ENCODE peak calls at places on chromosomes 6 and 20, in eight cellular contexts. H, E, R, B, K, Z, S and Y are unnamed samples.

GRCh38 chr6:30691208-30691872 is 556 bp upstream of the NRM start:
- DNase-seq in H (no peak), E (no peak), R (no peak), B (no peak), K (no peak), Z (no peak), S (no peak), Y (no peak)

GRCh38 chr6:123518441-123519190 is 118.1 kb downstream of the TRDN start:
- DNase-seq in H (no peak), E (no peak), R (no peak), B (no peak), K (no peak), Z (no peak), S (no peak), Y (no peak)

GRCh38 chr20:2918096-2919049 is 45.1 kb downstream of the PTPRA start:
- DNase-seq in H (no peak), E (no peak), R (no peak), B (no peak), K (no peak), Z (no peak), S (no peak), Y (no peak)

GRCh38 chr6:52664991-52665686 is 5.8 kb upstream of the TMEM14A start:
- DNase-seq in H (no peak), E (no peak), R (no peak), B (no peak), K (no peak), Z (no peak), S (no peak), Y (no peak)

GRCh38 chr6:1436334-1437306 is 47.2 kb downstream of the FOXF2 start:
- DNase-seq in H (no peak), E (peak; percentile 37), R (no peak), B (peak; percentile 42), K (no peak), Z (peak; percentile 33), S (no peak), Y (no peak)

GRCh38 chr20:53089866-53090265 is 117.7 kb downstream of the TSHZ2 start:
- DNase-seq in H (no peak), E (no peak), R (no peak), B (no peak), K (no peak), Z (no peak), S (no peak), Y (no peak)

GRCh38 chr6:74597266-74597665 is 608.6 kb downstream of the COL12A1 start:
- DNase-seq in H (no peak), E (peak; percentile 63), R (no peak), B (no peak), K (no peak), Z (no peak), S (no peak), Y (no peak)

GRCh38 chr6:1802495-1803395 is 193.0 kb downstream of the FOXC1 start:
- DNase-seq in H (no peak), E (no peak), R (no peak), B (no peak), K (no peak), Z (no peak), S (no peak), Y (no peak)

GRCh38 chr6:27280064-27280539 is 32.0 kb downstream of the POM121L2 start:
- DNase-seq in H (no peak), E (peak; percentile 17), R (no peak), B (no peak), K (no peak), Z (no peak), S (peak; percentile 14), Y (no peak)

GRCh38 chr6:11111769-11112437 is 378 bp upstream of the ERVFRD-1 start:
- DNase-seq in H (no peak), E (no peak), R (no peak), B (no peak), K (no peak), Z (no peak), S (no peak), Y (no peak)

GRCh38 chr6:142635130-142635529 is 309.8 kb downstream of the HIVEP2 start:
- DNase-seq in H (no peak), E (peak; percentile 51), R (no peak), B (no peak), K (no peak), Z (no peak), S (no peak), Y (no peak)

GRCh38 chr6:38233161-38233791 is 406.5 kb downstream of the BTBD9 start:
- DNase-seq in H (no peak), E (peak; percentile 66), R (no peak), B (no peak), K (no peak), Z (no peak), S (no peak), Y (no peak)

GRCh38 chr20:3707508-3707899 is 4.9 kb downstream of the SIGLEC1 start:
- DNase-seq in H (no peak), E (no peak), R (peak; percentile 8), B (no peak), K (no peak), Z (no peak), S (no peak), Y (no peak)

GRCh38 chr6:5115168-5115567 is 30.0 kb downstream of the PPP1R3G start:
- DNase-seq in H (no peak), E (no peak), R (no peak), B (no peak), K (no peak), Z (no peak), S (no peak), Y (no peak)

DNA sequence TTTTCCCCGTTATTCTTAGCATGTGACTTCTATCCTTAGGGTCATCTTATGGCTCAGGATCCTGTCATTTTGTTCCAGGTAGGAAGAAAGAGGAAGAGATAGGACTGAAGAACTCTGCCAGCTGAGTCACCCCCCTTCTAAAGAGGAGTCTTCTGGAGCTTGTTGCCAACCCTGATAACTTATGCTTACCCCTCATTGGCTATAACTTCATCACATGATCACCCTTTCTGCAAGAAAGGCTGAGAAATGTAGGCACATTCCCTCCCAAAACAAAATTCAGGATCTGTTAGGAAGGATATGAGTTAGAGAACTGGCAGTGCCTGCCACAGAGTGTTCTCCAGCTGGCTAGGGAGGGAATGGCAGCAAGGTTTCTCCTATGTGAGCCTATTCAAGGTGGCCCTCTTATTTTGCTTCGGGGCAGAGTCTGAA is 35.6 kb downstream of the ARFGEF2 start:
- DNase-seq in H (no peak), E (no peak), R (no peak), B (no peak), K (no peak), Z (no peak), S (no peak), Y (no peak)
- H3K36me3 ChIP-seq in H (no peaks in the 10 kb centered on the region), E (peaks cover 24% of the 10 kb centered on the region), R (peaks cover 84% of the 10 kb centered on the region), B (peaks cover 94% of the 10 kb centered on the region), K (peaks cover 31% of the 10 kb centered on the region), Z (peaks cover 86% of the 10 kb centered on the region), S (no peaks in the 10 kb centered on the region), Y (peaks cover 61% of the 10 kb centered on the region)

DNA sequence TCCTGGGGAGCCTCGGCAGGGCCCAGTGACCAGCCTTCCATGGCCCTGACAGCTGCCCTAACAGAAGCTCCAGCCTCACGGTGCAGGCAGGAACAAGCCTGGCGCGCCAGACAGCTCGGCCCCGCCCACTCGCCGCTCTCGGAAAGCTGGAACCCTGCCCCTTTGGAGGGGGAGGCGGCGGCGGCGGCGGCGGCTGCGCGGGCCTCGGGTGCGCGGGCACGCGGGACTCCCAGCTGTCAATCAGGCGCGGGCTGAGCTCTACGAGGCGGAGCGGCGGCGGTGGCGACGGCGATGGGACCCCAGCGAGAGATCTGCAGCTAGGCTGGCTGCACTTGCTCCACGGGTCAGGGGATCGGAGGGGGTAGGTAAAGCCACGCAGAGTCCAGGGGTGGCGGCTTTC is at the start of gene NRSN1:
- DNase-seq in H (no peak), E (no peak), R (no peak), B (no peak), K (no peak), Z (no peak), S (no peak), Y (no peak)
- H3K27ac ChIP-seq in H (no peak within 1 kb of the TSS), E (no peak within 1 kb of the TSS), R (no peak within 1 kb of the TSS), B (no peak within 1 kb of the TSS), K (no peak within 1 kb of the TSS), Z (no peak within 1 kb of the TSS), S (no peak within 1 kb of the TSS), Y (no peak within 1 kb of the TSS)

DNA sequence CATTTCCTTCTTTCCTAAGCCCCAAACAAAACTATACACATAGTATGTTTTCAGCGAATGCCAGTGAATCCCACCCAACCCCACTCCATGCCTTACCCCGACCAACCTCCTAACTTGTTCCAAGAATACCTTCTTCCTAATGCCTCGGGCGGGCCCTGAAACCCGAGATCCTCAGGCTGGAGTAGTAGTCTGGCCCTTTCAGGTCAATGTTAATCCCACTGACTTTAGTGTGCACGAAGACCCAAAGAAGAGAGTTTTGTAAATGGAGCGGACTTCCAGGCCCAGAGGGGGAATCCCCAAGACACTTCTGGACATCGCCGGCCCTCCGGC is 394 bp downstream of the YIPF3 start:
- DNase-seq in H (no peak), E (peak; percentile 13), R (no peak), B (no peak), K (no peak), Z (no peak), S (no peak), Y (no peak)
- H3K36me3 ChIP-seq in H (no peaks in the 10 kb centered on the region), E (peaks cover 47% of the 10 kb centered on the region), R (peaks cover 65% of the 10 kb centered on the region), B (peaks cover 71% of the 10 kb centered on the region), K (peaks cover 47% of the 10 kb centered on the region), Z (peaks cover 70% of the 10 kb centered on the region), S (no peaks in the 10 kb centered on the region), Y (peaks cover 50% of the 10 kb centered on the region)

GRCh38 chr20:18853216-18853615 is 39.6 kb downstream of the SCP2D1 start:
- DNase-seq in H (no peak), E (no peak), R (no peak), B (no peak), K (no peak), Z (no peak), S (no peak), Y (no peak)

GRCh38 chr20:18852318-18852717 is 38.7 kb downstream of the SCP2D1 start:
- DNase-seq in H (no peak), E (no peak), R (no peak), B (no peak), K (no peak), Z (no peak), S (no peak), Y (no peak)

GRCh38 chr20:18851556-18852098 is 38.0 kb downstream of the SCP2D1 start:
- DNase-seq in H (no peak), E (no peak), R (no peak), B (no peak), K (no peak), Z (no peak), S (no peak), Y (no peak)

GRCh38 chr20:18856873-18857272 is 43.3 kb downstream of the SCP2D1 start:
- DNase-seq in H (no peak), E (no peak), R (no peak), B (no peak), K (no peak), Z (no peak), S (no peak), Y (no peak)

DNA sequence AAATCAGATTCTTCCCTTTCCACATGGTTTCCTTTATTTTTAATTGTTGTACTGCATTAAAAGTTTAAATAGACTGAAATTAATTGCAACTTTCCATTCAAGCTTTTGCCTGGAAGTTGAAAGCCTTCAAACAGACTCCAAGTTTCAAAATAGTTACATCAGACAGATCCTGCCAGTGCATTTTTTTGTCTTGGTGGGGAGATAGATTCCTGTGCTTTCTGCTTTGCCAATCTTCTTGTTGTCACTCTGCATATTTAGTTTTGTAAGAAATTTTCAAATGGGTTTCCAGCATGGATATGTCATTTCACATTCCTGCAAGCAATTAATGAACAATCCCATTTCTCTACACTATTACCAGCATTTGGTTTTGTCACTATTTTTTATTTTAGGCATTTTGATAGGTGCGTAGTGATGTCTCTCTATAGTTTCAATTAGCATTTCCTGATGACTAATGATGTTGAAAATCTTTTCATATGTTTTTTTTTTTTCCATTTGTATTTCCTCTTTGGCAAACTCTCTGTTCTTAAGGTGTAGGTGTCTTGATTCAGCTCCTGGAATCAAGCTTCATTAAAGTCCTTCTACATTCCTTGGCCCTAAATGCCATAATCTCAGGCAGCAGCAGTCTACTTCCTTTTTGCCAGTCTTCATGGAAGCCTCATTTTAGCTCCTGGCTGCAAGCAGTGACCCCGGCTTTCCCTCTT is 40.5 kb downstream of the SCP2D1 start:
- DNase-seq in H (no peak), E (no peak), R (no peak), B (no peak), K (no peak), Z (no peak), S (no peak), Y (no peak)
- H3K27ac ChIP-seq in H (no peak overlapping the region), E (no peak overlapping the region), R (no peak overlapping the region), B (no peak overlapping the region), K (no peak overlapping the region), Z (no peak overlapping the region), S (no peak overlapping the region), Y (no peak overlapping the region)